ENCODE peak calls at places on chromosomes 13 and 19, in eight cellular contexts. G, B, X, V, I, K, H and U are unnamed samples.

GRCh38 chr13:109567315-109567714 is 219.1 kb downstream of the IRS2 start:
- DNase-seq in I (no peak), B (peak; percentile 27), V (no peak), K (no peak), H (no peak), G (no peak), X (no peak), U (no peak)

GRCh38 chr19:48726573-48726972 is 7.0 kb upstream of the MAMSTR start:
- DNase-seq in B (no peak), X (no peak), K (no peak), H (peak; percentile 61), V (no peak), I (no peak), G (peak; percentile 76), U (no peak)

GRCh38 chr19:19460761-19461265 is 54.5 kb downstream of the TSSK6 start:
- DNase-seq in B (peak; percentile 32), H (no peak), V (peak; percentile 64), K (peak; percentile 42), G (peak; percentile 84), I (peak; percentile 41), X (peak; percentile 47), U (peak; percentile 32)

GRCh38 chr13:50682002-50682401 is 161.5 kb downstream of the DLEU7 start:
- DNase-seq in X (no peak), H (no peak), I (no peak), G (no peak), K (no peak), B (no peak), V (no peak), U (no peak)

GRCh38 chr13:39484506-39485313 is 118.3 kb downstream of the LHFPL6 start:
- DNase-seq in I (no peak), K (no peak), G (no peak), B (peak; percentile 48), V (no peak), X (no peak), H (no peak), U (peak; percentile 84)

GRCh38 chr13:81606074-81606473 is 1265.1 kb upstream of the SPRY2 start:
- DNase-seq in H (no peak), B (no peak), V (no peak), I (no peak), G (no peak), X (no peak), K (no peak), U (no peak)

GRCh38 chr19:36963262-36963661 is 47.1 kb downstream of the ZNF568 start:
- DNase-seq in B (no peak), G (no peak), H (no peak), K (no peak), X (no peak), I (no peak), V (no peak), U (no peak)

GRCh38 chr13:63972328-63972727 is 2556.7 kb upstream of the PCDH20 start:
- DNase-seq in G (no peak), K (no peak), B (no peak), H (no peak), V (no peak), X (no peak), I (no peak), U (no peak)

GRCh38 chr13:75850915-75851314 is 214.8 kb downstream of the LMO7 start:
- DNase-seq in G (no peak), V (no peak), H (no peak), K (no peak), B (peak; percentile 25), I (no peak), X (no peak), U (no peak)

GRCh38 chr19:54162241-54162805 is 2.8 kb upstream of the LENG1 start:
- DNase-seq in H (peak; percentile 95), V (peak; percentile 82), I (peak; percentile 66), G (peak; percentile 88), X (peak; percentile 39), B (peak; percentile 77), K (peak; percentile 82), U (peak; percentile 48)

GRCh38 chr13:75372517-75372916 is 109.5 kb downstream of the TBC1D4 start:
- DNase-seq in I (no peak), B (peak; percentile 69), X (no peak), K (no peak), V (no peak), H (peak; percentile 22), G (peak; percentile 56), U (peak; percentile 78)

GRCh38 chr19:8000298-8001038 is 5.0 kb downstream of the ELAVL1 start:
- DNase-seq in G (no peak), X (no peak), B (no peak), H (no peak), I (no peak), V (no peak), K (no peak), U (no peak)

GRCh38 chr19:48795055-48795854 is 15.6 kb downstream of the BCAT2 start:
- DNase-seq in I (peak; percentile 69), V (peak; percentile 88), X (peak; percentile 84), H (peak; percentile 94), B (peak; percentile 90), K (peak; percentile 90), G (peak; percentile 93), U (peak; percentile 94)

GRCh38 chr19:17469371-17470203 is 737 bp upstream of the SLC27A1 start:
- DNase-seq in K (peak; percentile 95), G (peak; percentile 95), V (peak; percentile 95), B (peak; percentile 92), I (peak; percentile 94), H (peak; percentile 46), X (peak; percentile 89), U (peak; percentile 97)

GRCh38 chr19:17469092-17469370 is 1.3 kb upstream of the SLC27A1 start:
- DNase-seq in V (no peak), H (no peak), I (no peak), X (no peak), K (no peak), G (no peak), B (no peak), U (no peak)

GRCh38 chr19:17470204-17470841 is at the start of gene SLC27A1:
- DNase-seq in X (peak; percentile 98), V (peak; percentile 97), G (peak; percentile 91), K (peak; percentile 99), B (peak; percentile 98), I (peak; percentile 87), H (peak; percentile 73), U (peak; percentile 98)

GRCh38 chr19:17473041-17473440 is 2.7 kb downstream of the SLC27A1 start:
- DNase-seq in G (peak; percentile 55), B (peak; percentile 87), K (no peak), H (peak; percentile 74), I (no peak), X (no peak), V (no peak), U (peak; percentile 70)

GRCh38 chr19:17471410-17472125 is 1.2 kb downstream of the SLC27A1 start:
- DNase-seq in I (no peak), H (no peak), X (no peak), K (no peak), B (no peak), G (no peak), V (no peak), U (no peak)
- H3K4me3 ChIP-seq in I (no peak overlapping the region), H (no peak overlapping the region), X (peak overlapping the region; percentile 89), K (no peak overlapping the region), B (peak overlapping the region; percentile 69), G (no peak overlapping the region), V (no peak overlapping the region), U (peak overlapping the region; percentile 83)

DNA sequence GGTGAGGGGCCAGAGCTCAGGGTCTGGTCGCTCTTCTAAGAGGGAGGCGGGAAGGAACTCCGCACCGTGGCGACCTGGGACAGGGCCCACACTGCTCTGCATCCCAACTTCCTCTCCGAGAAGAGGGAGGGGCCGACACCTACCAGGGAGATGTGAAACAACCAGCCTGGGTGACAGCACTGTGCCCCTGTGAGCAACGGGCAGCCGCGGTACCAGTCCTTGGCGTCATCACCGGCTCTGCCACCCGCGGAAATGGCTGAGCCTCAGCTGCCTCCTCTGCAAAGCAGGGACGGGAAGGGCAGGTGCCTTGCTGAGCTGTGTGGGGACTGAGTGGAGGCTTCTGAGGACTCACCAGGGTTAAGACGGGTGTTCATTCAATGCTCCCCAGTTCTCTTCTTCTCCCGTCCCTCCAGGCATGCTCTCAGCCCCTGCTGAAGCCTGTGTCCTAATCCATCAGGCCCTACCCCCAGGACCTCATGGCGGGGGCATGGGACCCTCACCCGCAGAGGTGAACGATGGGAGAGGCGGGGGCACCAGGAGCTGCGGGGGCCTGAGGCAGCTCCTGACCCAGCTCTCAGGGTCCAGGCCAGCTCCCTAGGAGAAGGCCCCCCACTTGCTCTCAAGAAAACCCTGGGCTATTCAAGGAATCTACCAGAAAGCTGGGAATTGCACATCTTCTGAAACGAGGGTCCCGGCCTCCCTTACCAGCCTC is 9.3 kb downstream of the ZNF787 start:
- DNase-seq in I (no peak), K (no peak), X (no peak), G (peak; percentile 68), V (peak; percentile 44), H (peak; percentile 95), B (no peak), U (no peak)
- H3K4me3 ChIP-seq in I (no peak overlapping the region), K (no peak overlapping the region), X (no peak overlapping the region), G (no peak overlapping the region), V (no peak overlapping the region), H (no peak overlapping the region), B (no peak overlapping the region), U (no peak overlapping the region)

DNA sequence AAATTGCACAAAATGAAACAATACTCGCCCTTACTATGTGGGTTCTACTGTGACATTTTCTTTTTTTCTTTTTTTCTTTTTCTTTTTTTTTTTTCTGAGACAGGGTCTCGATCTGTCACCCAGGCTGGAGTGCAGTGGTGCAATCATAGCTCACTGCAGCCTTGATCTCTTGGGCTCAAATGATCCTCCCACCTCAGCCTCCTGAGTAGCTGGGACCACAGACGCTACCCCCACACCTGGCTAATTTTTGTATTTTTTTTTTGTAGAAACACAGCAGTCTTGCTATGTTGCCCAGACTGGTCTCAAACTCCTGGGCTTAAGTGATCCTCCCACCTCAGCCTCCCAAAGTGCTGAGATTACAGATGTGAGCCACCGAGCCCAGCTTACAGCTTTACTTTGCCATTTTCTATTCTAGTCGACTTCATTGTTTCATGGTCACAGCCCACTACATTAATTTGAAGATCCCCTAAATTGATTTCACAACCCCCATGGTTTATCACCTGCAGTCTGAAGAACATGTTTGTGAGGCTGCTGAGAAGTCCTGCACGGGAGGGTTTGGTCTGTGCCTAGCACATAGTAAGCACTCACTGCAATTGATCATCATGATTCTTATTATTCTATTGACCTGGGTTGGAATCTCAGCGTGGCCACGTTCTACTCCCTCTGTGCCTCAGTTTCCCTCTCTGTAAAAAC is 3.8 kb downstream of the BCL3 start:
- DNase-seq in X (no peak), G (peak; percentile 33), B (no peak), K (no peak), H (no peak), I (no peak), V (no peak), U (no peak)
- H3K4me3 ChIP-seq in X (peak overlapping the region; percentile 57), G (peak overlapping the region; percentile 74), B (no peak overlapping the region), K (no peak overlapping the region), H (no peak overlapping the region), I (peak overlapping the region; percentile 76), V (peak overlapping the region; percentile 19), U (peak overlapping the region; percentile 70)

DNA sequence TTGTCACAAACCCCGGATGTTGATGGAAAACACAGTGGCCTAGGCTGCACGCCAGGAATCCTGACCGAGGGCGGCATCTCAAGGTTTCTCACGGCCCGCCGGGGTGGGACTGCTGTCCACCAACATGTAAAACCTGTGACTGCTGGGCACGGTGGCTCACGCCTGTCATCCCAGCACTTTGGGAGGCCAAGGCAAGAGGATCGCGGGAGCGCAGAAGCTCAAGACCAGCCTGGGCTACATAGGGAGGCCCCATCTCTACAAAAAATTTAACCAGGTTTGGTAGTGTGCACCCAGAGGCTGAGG is 11.2 kb downstream of the PLIN4 start:
- DNase-seq in I (no peak), B (no peak), K (no peak), G (no peak), X (no peak), V (no peak), H (no peak), U (no peak)
- H3K4me3 ChIP-seq in I (no peak overlapping the region), B (no peak overlapping the region), K (no peak overlapping the region), G (no peak overlapping the region), X (no peak overlapping the region), V (no peak overlapping the region), H (no peak overlapping the region), U (no peak overlapping the region)